ENCODE peak calls at places on chromosomes 7 and 10, in eight cellular contexts. O is psoas muscle; M is CD8-positive, alpha-beta T cell; Z is NCI-H2081; A is mesothelial cell of epicardium; I is choroid plexus epithelial cell; R is hippocampal formation; Q is COR-L47. V is an unnamed sample.
A peak's percentile ranks its signal among the peaks of the same experiment; 100 is the strongest.

GRCh38 chr7:1812693-1813393 is 142.8 kb downstream of the ELFN1 start:
- DNase-seq in O (no peak), M (no peak), Z (no peak), A (no peak), I (no peak), R (no peak), Q (no peak), V (no peak)

GRCh38 chr7:18829518-18830252 is 287.8 kb downstream of the TWIST1 start:
- DNase-seq in O (no peak), M (no peak), Z (no peak), A (no peak), I (peak; percentile 82), R (no peak), Q (no peak), V (no peak)

GRCh38 chr7:144814326-144814725 is 21.5 kb downstream of the TPK1 start:
- DNase-seq in O (no peak), M (no peak), Z (no peak), A (no peak), I (no peak), R (no peak), Q (no peak), V (no peak)

GRCh38 chr10:86389441-86390193 is 23.0 kb upstream of the GRID1 start:
- DNase-seq in O (no peak), M (no peak), Z (no peak), A (no peak), I (peak; percentile 41), R (no peak), Q (no peak), V (peak; percentile 93)

GRCh38 chr7:21743493-21743892 is 200.7 kb downstream of the DNAH11 start:
- DNase-seq in O (no peak), M (no peak), Z (no peak), A (no peak), I (no peak), R (no peak), Q (no peak), V (no peak)

GRCh38 chr7:41538810-41539724 is 163.8 kb downstream of the INHBA start:
- DNase-seq in O (no peak), M (no peak), Z (no peak), A (no peak), I (peak; percentile 69), R (no peak), Q (no peak), V (peak; percentile 25)

GRCh38 chr7:20343954-20344353 is 13.3 kb downstream of the ITGB8 start:
- DNase-seq in O (no peak), M (no peak), Z (no peak), A (no peak), I (no peak), R (peak; percentile 10), Q (no peak), V (no peak)

GRCh38 chr10:125442856-125443540 is 240.0 kb downstream of the TEX36 start:
- DNase-seq in O (no peak), M (no peak), Z (no peak), A (no peak), I (no peak), R (no peak), Q (no peak), V (no peak)

GRCh38 chr7:39567294-39567693 is 1.1 kb downstream of the YAE1 start:
- DNase-seq in O (no peak), M (no peak), Z (no peak), A (no peak), I (no peak), R (no peak), Q (no peak), V (no peak)

GRCh38 chr10:74502963-74503608 is 323.3 kb upstream of the KAT6B start:
- DNase-seq in O (no peak), M (no peak), Z (no peak), A (no peak), I (peak; percentile 62), R (no peak), Q (no peak), V (no peak)

GRCh38 chr7:99473315-99473596 is 566 bp downstream of the ZNF789 start:
- DNase-seq in O (no peak), M (no peak), Z (no peak), A (no peak), I (peak; percentile 92), R (no peak), Q (no peak), V (no peak)

GRCh38 chr10:50464004-50464409 is 159.7 kb downstream of the SGMS1 start:
- DNase-seq in O (no peak), M (no peak), Z (no peak), A (no peak), I (peak; percentile 74), R (no peak), Q (no peak), V (no peak)

GRCh38 chr10:80204801-80205477 is 398 bp downstream of the ANXA11 start:
- DNase-seq in O (peak; percentile 71), M (peak; percentile 29), Z (no peak), A (no peak), I (no peak), R (no peak), Q (no peak), V (no peak)

V was measured in H1.